ENCODE peak calls at places on chromosomes 16 and 17, in nine cellular contexts. F, Y, Z, U, X, H, L, M and B are unnamed samples.

GRCh38 chr17:50928662-50929061 is 62.5 kb upstream of the TOB1 start:
- DNase-seq in F (no peak), Y (no peak), Z (no peak), U (no peak), X (no peak), H (no peak), L (no peak), M (no peak), B (no peak)

GRCh38 chr17:41530062-41531048 is 2.2 kb upstream of the KRT19 start:
- DNase-seq in F (peak; percentile 96), Y (no peak), Z (no peak), U (no peak), X (no peak), H (no peak), L (no peak), M (no peak), B (peak; percentile 91)

GRCh38 chr16:2486645-2487516 is 12.0 kb downstream of the TBC1D24 start:
- DNase-seq in F (no peak), Y (peak; percentile 79), Z (peak; percentile 75), U (no peak), X (peak; percentile 53), H (peak; percentile 52), L (peak; percentile 14), M (peak; percentile 80), B (no peak)

GRCh38 chr17:74176546-74177001 is 26.9 kb upstream of the RPL38 start:
- DNase-seq in F (peak; percentile 56), Y (peak; percentile 37), Z (no peak), U (peak; percentile 62), X (peak; percentile 82), H (peak; percentile 85), L (peak; percentile 80), M (peak; percentile 51), B (peak; percentile 52)

GRCh38 chr16:70380205-70380918 is 33.7 kb downstream of the DDX19A start:
- DNase-seq in F (peak; percentile 70), Y (peak; percentile 84), Z (peak; percentile 74), U (no peak), X (no peak), H (peak; percentile 74), L (peak; percentile 40), M (peak; percentile 74), B (peak; percentile 69)

GRCh38 chr16:79595916-79596450 is 4.6 kb downstream of the MAF start:
- DNase-seq in F (no peak), Y (no peak), Z (no peak), U (no peak), X (no peak), H (no peak), L (no peak), M (no peak), B (peak; percentile 1)

GRCh38 chr17:67546578-67547527 is 169.8 kb downstream of the PITPNC1 start:
- DNase-seq in F (peak; percentile 24), Y (no peak), Z (peak; percentile 68), U (no peak), X (no peak), H (no peak), L (no peak), M (no peak), B (no peak)

GRCh38 chr17:65231662-65232335 is 94.6 kb downstream of the RGS9 start:
- DNase-seq in F (peak; percentile 86), Y (peak; percentile 37), Z (no peak), U (peak; percentile 35), X (peak; percentile 67), H (peak; percentile 88), L (peak; percentile 77), M (peak; percentile 76), B (peak; percentile 72)

GRCh38 chr17:29291163-29291752 is 2.7 kb downstream of the NUFIP2 start:
- DNase-seq in F (peak; percentile 61), Y (no peak), Z (no peak), U (peak; percentile 56), X (peak; percentile 51), H (peak; percentile 75), L (peak; percentile 58), M (peak; percentile 51), B (peak; percentile 70)

GRCh38 chr17:60094754-60095153 is 16.0 kb upstream of the HEATR6 start:
- DNase-seq in F (no peak), Y (no peak), Z (no peak), U (no peak), X (no peak), H (no peak), L (no peak), M (no peak), B (no peak)